ENCODE peak calls at places on chromosomes 13 and 19, in four cellular contexts. M, O, E and N are unnamed samples. For H3K4me1, the result is how much of the 10 kb centered on the place peaks cover.

GRCh38 chr13:55554741-55555140 is 1586.0 kb upstream of the PRR20A start:
- DNase-seq in O (no peak), M (no peak), E (no peak), N (no peak)

GRCh38 chr13:32910530-32910929 is 105.7 kb upstream of the KL start:
- DNase-seq in M (no peak), O (no peak), E (no peak), N (no peak)

GRCh38 chr13:75704194-75704941 is 68.2 kb downstream of the LMO7 start:
- DNase-seq in O (no peak), E (no peak), M (no peak), N (no peak)

GRCh38 chr13:91409661-91410060 is 11.2 kb downstream of the GPC5 start:
- DNase-seq in M (no peak), E (no peak), O (no peak), N (no peak)

GRCh38 chr19:7242601-7243258 is 51.5 kb downstream of the INSR start:
- DNase-seq in E (no peak), O (no peak), M (no peak), N (no peak)

GRCh38 chr13:48531416-48532145 is 1.3 kb downstream of the RCBTB2 start:
- DNase-seq in E (no peak), O (no peak), M (peak), N (no peak)

GRCh38 chr19:28501979-28502378 is 711.0 kb downstream of the UQCRFS1 start:
- DNase-seq in M (no peak), O (no peak), E (no peak), N (no peak)

GRCh38 chr19:11279505-11280236 is 16.3 kb upstream of the TSPAN16 start:
- DNase-seq in M (no peak), E (no peak), O (no peak), N (no peak)

GRCh38 chr13:102707465-102707864 is 12.6 kb upstream of the METTL21C start:
- DNase-seq in O (no peak), M (no peak), E (no peak), N (no peak)

GRCh38 chr13:27006519-27007161 is 165.0 kb downstream of the USP12 start:
- DNase-seq in O (no peak), M (peak), E (no peak), N (no peak)

GRCh38 chr19:58204566-58204965 is 21.7 kb downstream of the ZNF274 start:
- DNase-seq in O (no peak), E (no peak), M (no peak), N (no peak)

GRCh38 chr19:9863759-9864158 is 28.6 kb downstream of the PIN1 start:
- DNase-seq in M (no peak), O (no peak), E (no peak), N (no peak)

GRCh38 chr19:58118979-58119733 is 21.1 kb upstream of the ZSCAN18 start:
- DNase-seq in O (no peak), E (no peak), M (no peak), N (no peak)

GRCh38 chr13:90919153-90919552 is 428.3 kb upstream of the MIR17HG start:
- DNase-seq in M (no peak), E (no peak), O (no peak), N (no peak)

DNA sequence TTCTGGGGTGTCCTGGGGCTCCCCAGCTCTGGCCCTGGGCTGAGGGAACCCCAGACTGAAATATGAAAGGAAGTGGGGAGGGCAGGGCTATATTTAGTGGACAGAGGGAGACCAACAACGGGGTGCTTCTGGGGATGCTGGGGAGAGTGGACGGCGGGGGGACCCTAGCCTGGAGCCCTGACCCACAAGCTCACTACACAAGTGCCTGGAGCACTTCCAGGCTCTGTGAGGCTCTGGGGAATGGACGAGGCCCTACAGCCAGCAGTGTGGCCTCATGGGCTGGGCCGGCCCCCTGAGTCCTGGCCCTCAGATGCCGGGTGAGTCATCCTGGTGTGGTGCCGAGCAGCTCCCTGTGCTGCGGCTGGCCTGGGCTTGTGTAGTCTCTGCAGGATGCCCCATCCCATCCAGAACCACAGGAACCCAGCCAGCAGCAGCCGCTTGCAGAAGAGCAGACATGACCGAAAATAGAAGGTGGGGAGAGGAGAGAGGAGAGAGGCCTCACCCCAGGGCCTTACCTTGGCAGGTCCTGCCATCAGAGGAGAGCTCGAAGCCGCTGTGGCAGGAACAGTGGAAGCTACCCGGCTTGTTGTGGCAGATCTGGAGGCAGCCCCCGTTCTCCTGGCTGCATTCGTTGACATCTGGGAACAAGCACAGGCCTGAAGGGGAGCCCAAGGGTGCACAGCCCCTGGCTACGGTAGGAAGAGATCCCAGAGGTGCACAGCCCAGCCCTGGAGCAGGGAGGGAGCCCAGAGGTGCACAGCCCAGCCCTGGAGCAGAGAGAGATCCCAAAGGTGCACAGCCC is 26.1 kb downstream of the GAS6 start:
- DNase-seq in O (peak), E (peak), M (peak), N (peak)
- TF ChIP-seq POLR2A in O (no peak), E (no peak), M (no peak), N (peak)

GRCh38 chr19:41112728-41113290 is 1.4 kb upstream of the CYP2F1 start:
- DNase-seq in E (no peak), O (no peak), M (no peak), N (no peak)

GRCh38 chr19:41116261-41116660 is 2.0 kb downstream of the CYP2F1 start:
- DNase-seq in O (no peak), E (no peak), M (no peak), N (no peak)

GRCh38 chr19:41111296-41111695 is 2.9 kb upstream of the CYP2F1 start:
- DNase-seq in M (no peak), O (no peak), E (no peak), N (no peak)

GRCh38 chr19:41114132-41114531 is at the start of gene CYP2F1:
- DNase-seq in E (no peak), M (no peak), O (no peak), N (no peak)

GRCh38 chr19:41111750-41112295 is 2.4 kb upstream of the CYP2F1 start:
- DNase-seq in O (no peak), M (no peak), E (no peak), N (no peak)
- H3K27ac ChIP-seq in O (no peak), M (no peak), E (no peak), N (no peak)

DNA sequence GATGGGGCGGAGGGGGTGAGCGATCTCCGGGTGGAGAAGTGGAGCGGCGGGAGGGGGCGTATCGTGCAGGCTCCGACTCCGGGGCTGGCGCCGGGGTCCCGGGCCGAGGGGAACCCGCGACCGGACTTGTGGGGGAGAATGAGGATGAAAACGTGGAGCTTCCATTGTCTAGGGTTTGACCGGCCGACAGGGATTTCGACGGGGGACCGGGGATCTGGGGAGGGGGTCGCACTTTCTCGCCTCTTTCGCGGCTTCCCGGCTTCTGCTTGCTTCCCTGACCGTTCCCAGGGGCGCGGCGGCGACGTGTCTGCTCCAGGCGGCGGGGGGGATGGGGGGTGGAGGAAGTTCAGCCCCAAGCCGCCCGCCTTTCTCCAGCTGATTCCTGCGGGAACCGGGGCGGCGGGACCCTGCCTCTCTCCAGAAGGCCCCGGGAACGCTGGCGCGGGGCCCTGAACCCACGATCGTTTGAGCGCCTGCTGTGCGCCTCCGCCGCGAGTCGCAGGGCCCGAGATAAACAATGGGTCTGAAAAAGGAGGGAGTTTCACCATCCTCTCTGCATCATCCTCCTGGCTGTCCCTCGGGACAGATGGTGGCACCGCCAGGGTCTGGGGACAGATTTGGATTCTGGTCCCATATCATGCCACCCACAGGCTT is 790 bp downstream of the TPM4 start:
- DNase-seq in O (no peak), E (peak), M (peak), N (no peak)
- H3K4me1 ChIP-seq in O (under half), E (under half), M (under half), N (under half)

DNA sequence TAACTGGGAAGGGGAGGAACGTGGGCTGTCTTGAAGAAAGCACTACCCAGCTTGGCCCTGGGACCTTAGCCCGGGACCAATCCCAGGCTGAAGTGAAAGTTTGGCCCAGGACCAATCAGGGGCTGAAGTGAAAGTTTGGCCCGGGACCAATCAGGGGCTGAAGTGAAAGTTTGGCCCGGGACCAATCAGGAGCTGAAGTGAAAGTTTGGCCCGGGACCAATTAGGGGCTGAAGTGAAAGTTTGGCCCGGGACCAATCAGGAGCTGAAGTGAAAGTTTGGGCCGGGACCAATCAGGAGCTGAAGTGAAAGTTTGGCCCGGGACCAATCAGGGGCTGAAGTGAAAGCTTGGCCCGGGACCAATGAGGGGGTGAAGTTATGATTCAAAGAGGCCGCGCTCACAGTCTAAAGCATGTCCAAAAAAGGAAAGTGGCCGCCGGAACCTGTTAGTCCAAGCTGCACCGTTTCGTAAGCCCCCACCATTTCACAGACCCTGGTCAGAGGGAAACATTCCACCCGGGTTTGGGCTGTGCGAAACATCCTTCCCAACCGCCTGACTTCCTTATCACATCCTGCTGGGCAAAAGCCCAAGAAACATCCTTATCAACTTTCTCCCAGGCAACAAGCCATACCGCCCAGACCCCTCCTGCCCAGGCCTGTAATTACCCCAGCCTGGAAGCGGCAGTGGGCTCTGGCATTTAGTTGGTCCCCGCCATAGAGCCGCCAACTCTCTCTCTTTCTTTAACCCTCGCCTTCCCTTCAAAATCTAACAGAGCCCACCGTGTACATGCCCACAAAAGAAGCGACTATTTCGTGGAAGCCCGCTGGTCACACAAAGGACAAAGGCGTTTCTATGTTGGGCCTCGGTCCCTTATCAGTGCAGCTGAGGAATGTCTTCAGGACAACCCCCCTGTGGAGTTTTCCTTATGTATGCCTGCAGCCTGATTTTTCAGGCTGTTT is 1.1 kb downstream of the ZNF850 start:
- DNase-seq in M (peak), O (peak), E (peak), N (peak)
- TF ChIP-seq POLR2A in M (no peak), O (no peak), E (no peak), N (no peak)

GRCh38 chr13:73082471-73082870 is 23.7 kb downstream of the KLF5 start:
- DNase-seq in E (no peak), M (no peak), O (no peak), N (no peak)
- H3K27ac ChIP-seq in E (no peak), M (no peak), O (no peak), N (no peak)

DNA sequence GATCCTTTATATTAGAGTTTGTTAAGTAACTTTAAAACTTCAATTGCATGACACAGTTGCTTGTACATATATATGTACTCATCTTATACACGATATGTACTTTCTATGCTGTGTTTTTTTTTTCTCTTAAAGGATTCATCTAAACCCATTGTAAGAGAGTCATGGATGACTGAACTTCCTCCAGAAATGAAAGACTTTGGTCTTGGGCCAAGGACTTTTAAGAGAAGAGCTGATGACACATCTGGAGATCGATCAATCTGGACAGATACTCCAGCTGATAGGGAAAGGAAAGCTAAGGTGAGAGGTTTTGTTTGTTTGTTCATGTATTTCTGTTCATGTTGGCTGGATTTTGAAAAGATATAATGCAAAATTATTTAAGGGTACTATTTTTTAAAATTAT is 26.0 kb downstream of the GPALPP1 start:
- DNase-seq in E (no peak), O (no peak), M (no peak), N (no peak)
- H3K4me1 ChIP-seq in E (under half), O (under half), M (under half), N (under half)

DNA sequence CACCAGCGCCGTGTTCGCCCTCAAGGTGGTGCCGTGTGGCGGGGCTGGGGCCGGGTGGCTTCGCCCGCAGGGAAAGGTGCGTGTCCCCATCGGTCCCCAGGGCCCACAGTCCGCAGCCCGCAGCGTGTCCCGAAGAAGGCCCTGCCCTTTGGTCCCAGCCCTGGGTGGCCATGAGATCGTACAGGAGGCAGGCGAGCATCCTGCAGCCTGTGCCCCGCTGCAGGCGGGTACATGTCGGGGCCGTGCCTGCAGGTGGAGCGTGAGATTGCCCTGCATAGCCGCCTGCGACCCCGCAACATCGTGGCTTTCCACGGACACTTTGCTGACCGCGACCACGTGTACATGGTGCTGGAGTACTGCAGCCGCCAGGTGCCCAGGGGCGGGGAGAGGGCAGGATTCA is 1.5 kb downstream of the PLK5 start:
- DNase-seq in E (no peak), M (no peak), O (no peak), N (no peak)
- TF ChIP-seq POLR2A in E (no peak), M (no peak), O (no peak), N (no peak)